ENCODE peak calls at places on chromosome 14, in nine cellular contexts. H is astrocyte; Y is stimulated activated CD4-positive, alpha-beta T cell treated with anti-CD3 and anti-CD28 coated beads, Interleukin-4, amount 100 ng/mL, for 1 hour; D is uterus; L is A549; I is fibroblast of the aortic adventitia; W is Calu3; N is activated CD8-positive, alpha-beta memory T cell treated with anti-CD3 and anti-CD28 coated beads for 48 hours; S is caudate nucleus. K is an unnamed sample.

GRCh38 chr14:58864751-58865519 is 227.2 kb downstream of the DACT1 start:
- DNase-seq in W (no peak), I (peak; percentile 97), D (no peak), Y (no peak), S (no peak), H (peak; percentile 86), N (no peak), L (no peak), K (peak; percentile 87)

GRCh38 chr14:88660056-88660455 is 97.2 kb downstream of the ZC3H14 start:
- DNase-seq in H (no peak), D (no peak), I (peak; percentile 7), L (no peak), N (no peak), S (no peak), W (peak; percentile 50), Y (no peak), K (peak; percentile 3)

GRCh38 chr14:74469548-74470518 is 23.3 kb downstream of the NPC2 start:
- DNase-seq in H (no peak), Y (no peak), L (no peak), N (no peak), S (no peak), I (no peak), W (no peak), D (no peak), K (no peak)

GRCh38 chr14:52013984-52014600 is 24.7 kb downstream of the RTRAF start:
- DNase-seq in I (no peak), W (peak; percentile 10), N (no peak), H (no peak), L (peak; percentile 20), D (no peak), Y (no peak), S (no peak), K (no peak)

GRCh38 chr14:61559641-61560201 is 135.6 kb upstream of the HIF1A start:
- DNase-seq in Y (no peak), H (no peak), N (no peak), W (peak; percentile 85), I (no peak), L (peak; percentile 96), S (no peak), D (no peak), K (no peak)

GRCh38 chr14:91061309-91061887 is 957 bp upstream of the RPS6KA5 start:
- DNase-seq in I (no peak), S (no peak), Y (no peak), W (no peak), L (no peak), D (no peak), N (no peak), H (no peak), K (no peak)

GRCh38 chr14:37870947-37871346 is 275.5 kb downstream of the TTC6 start:
- DNase-seq in L (no peak), W (no peak), N (no peak), H (no peak), D (no peak), I (no peak), Y (no peak), S (no peak), K (no peak)

GRCh38 chr14:104292084-104292970 is 153.9 kb downstream of the KIF26A start:
- DNase-seq in D (no peak), I (no peak), W (no peak), N (no peak), H (no peak), Y (no peak), S (no peak), L (no peak), K (no peak)

GRCh38 chr14:31489680-31490079 is 1.8 kb upstream of the GPR33 start:
- DNase-seq in S (no peak), H (no peak), Y (no peak), D (no peak), N (no peak), L (no peak), I (no peak), W (no peak), K (no peak)

GRCh38 chr14:31207287-31207745 is 277 bp downstream of the HECTD1 start:
- DNase-seq in N (no peak), L (no peak), H (peak; percentile 71), I (no peak), Y (no peak), S (no peak), D (peak; percentile 90), W (no peak), K (peak; percentile 80)

GRCh38 chr14:31326111-31326510 is 94.2 kb downstream of the HEATR5A start:
- DNase-seq in N (no peak), S (no peak), I (peak; percentile 42), Y (no peak), H (peak; percentile 4), L (peak; percentile 43), W (peak; percentile 25), D (no peak), K (peak; percentile 72)

GRCh38 chr14:99752486-99753121 is 40.6 kb upstream of the EML1 start:
- DNase-seq in L (peak; percentile 47), I (peak; percentile 70), W (peak; percentile 60), Y (no peak), H (peak; percentile 69), S (no peak), N (no peak), D (no peak), K (peak; percentile 69)

GRCh38 chr14:89630096-89630829 is 213.2 kb upstream of the FOXN3 start:
- DNase-seq in N (no peak), D (no peak), W (no peak), H (peak; percentile 44), Y (no peak), L (no peak), S (no peak), I (no peak), K (no peak)

GRCh38 chr14:65361920-65362319 is 50.6 kb upstream of the FUT8 start:
- DNase-seq in N (no peak), D (no peak), S (peak; percentile 44), I (peak; percentile 98), W (no peak), Y (no peak), H (peak; percentile 76), L (no peak), K (peak; percentile 78)

GRCh38 chr14:97580923-97581495 is 783.8 kb downstream of the VRK1 start:
- DNase-seq in S (no peak), H (no peak), D (no peak), I (no peak), L (no peak), Y (no peak), N (no peak), W (no peak), K (no peak)

GRCh38 chr14:72024043-72024407 is 91.8 kb downstream of the RGS6 start:
- DNase-seq in I (peak; percentile 7), S (no peak), W (peak; percentile 44), H (peak; percentile 1), N (no peak), D (no peak), L (peak; percentile 48), Y (peak; percentile 9), K (no peak)

GRCh38 chr14:105092124-105092911 is 27.1 kb upstream of the GPR132 start:
- DNase-seq in S (no peak), N (no peak), I (no peak), L (peak; percentile 84), Y (no peak), W (no peak), H (no peak), D (peak; percentile 39), K (no peak)

GRCh38 chr14:104392001-104392395 is 187.6 kb upstream of the C14orf180 start:
- DNase-seq in I (no peak), L (no peak), Y (no peak), S (no peak), W (no peak), N (no peak), D (no peak), H (no peak), K (no peak)

GRCh38 chr14:61860294-61860918 is 98.2 kb downstream of the SNAPC1 start:
- DNase-seq in W (peak; percentile 65), D (no peak), I (peak; percentile 43), H (peak; percentile 14), L (peak; percentile 50), Y (peak; percentile 74), N (no peak), S (no peak), K (peak; percentile 37)

GRCh38 chr14:68420354-68420753 is 372.5 kb downstream of the ZFP36L1 start:
- DNase-seq in H (no peak), I (no peak), W (no peak), Y (no peak), S (no peak), N (no peak), D (no peak), L (no peak), K (no peak)

K was measured in fibroblast of lung.